ENCODE peak calls at places on chromosomes 3 and 15, in seven cellular contexts. One of them, this sample, is unnamed.

GRCh38 chr15:57566840-57567239 is 24.9 kb upstream of the MYZAP start:
- DNase-seq in IMR-90: no peak
- DNase-seq in neuronal stem cell: no peak
- DNase-seq in mesendoderm: no peak
- DNase-seq in H1: no peak
- DNase-seq in trophoblast cell: no peak
- DNase-seq in mesenchymal stem cell: no peak
- DNase-seq in this sample: no peak

GRCh38 chr3:106345353-106346027 is 476.7 kb upstream of the CBLB start:
- DNase-seq in IMR-90: peak
- DNase-seq in neuronal stem cell: no peak
- DNase-seq in mesendoderm: peak
- DNase-seq in H1: no peak
- DNase-seq in trophoblast cell: peak
- DNase-seq in mesenchymal stem cell: peak
- DNase-seq in this sample: no peak

GRCh38 chr15:71313806-71314205 is 198.5 kb downstream of the THSD4 start:
- DNase-seq in IMR-90: peak
- DNase-seq in neuronal stem cell: peak
- DNase-seq in mesendoderm: no peak
- DNase-seq in H1: no peak
- DNase-seq in trophoblast cell: no peak
- DNase-seq in mesenchymal stem cell: no peak
- DNase-seq in this sample: no peak

GRCh38 chr3:97942801-97943546 is 29.3 kb downstream of the RIOX2 start:
- DNase-seq in IMR-90: no peak
- DNase-seq in neuronal stem cell: no peak
- DNase-seq in mesendoderm: no peak
- DNase-seq in H1: no peak
- DNase-seq in trophoblast cell: no peak
- DNase-seq in mesenchymal stem cell: no peak
- DNase-seq in this sample: no peak

GRCh38 chr15:62740141-62741004 is 302.2 kb upstream of the TPM1 start:
- DNase-seq in IMR-90: peak
- DNase-seq in neuronal stem cell: no peak
- DNase-seq in mesendoderm: peak
- DNase-seq in H1: no peak
- DNase-seq in trophoblast cell: peak
- DNase-seq in mesenchymal stem cell: no peak
- DNase-seq in this sample: no peak

GRCh38 chr3:97479740-97480139 is 284.8 kb upstream of the ARL6 start:
- DNase-seq in IMR-90: no peak
- DNase-seq in neuronal stem cell: no peak
- DNase-seq in mesendoderm: no peak
- DNase-seq in H1: no peak
- DNase-seq in trophoblast cell: no peak
- DNase-seq in mesenchymal stem cell: no peak
- DNase-seq in this sample: no peak

GRCh38 chr3:89049119-89049518 is 58.3 kb upstream of the EPHA3 start:
- DNase-seq in IMR-90: peak
- DNase-seq in neuronal stem cell: no peak
- DNase-seq in mesendoderm: peak
- DNase-seq in H1: peak
- DNase-seq in trophoblast cell: no peak
- DNase-seq in mesenchymal stem cell: no peak
- DNase-seq in this sample: peak

GRCh38 chr3:45321607-45322391 is 66.6 kb upstream of the LARS2 start:
- DNase-seq in IMR-90: no peak
- DNase-seq in neuronal stem cell: no peak
- DNase-seq in mesendoderm: peak
- DNase-seq in H1: no peak
- DNase-seq in trophoblast cell: no peak
- DNase-seq in mesenchymal stem cell: no peak
- DNase-seq in this sample: no peak

GRCh38 chr15:33168444-33168843 is 26.1 kb downstream of the FMN1 start:
- DNase-seq in IMR-90: no peak
- DNase-seq in neuronal stem cell: no peak
- DNase-seq in mesendoderm: no peak
- DNase-seq in H1: no peak
- DNase-seq in trophoblast cell: no peak
- DNase-seq in mesenchymal stem cell: no peak
- DNase-seq in this sample: no peak

GRCh38 chr15:67144609-67145306 is 79.4 kb downstream of the SMAD3 start:
- DNase-seq in IMR-90: peak
- DNase-seq in neuronal stem cell: no peak
- DNase-seq in mesendoderm: peak
- DNase-seq in H1: no peak
- DNase-seq in trophoblast cell: peak
- DNase-seq in mesenchymal stem cell: peak
- DNase-seq in this sample: peak

GRCh38 chr15:25710184-25710583 is 152.9 kb downstream of the ATP10A start:
- DNase-seq in IMR-90: no peak
- DNase-seq in neuronal stem cell: peak
- DNase-seq in mesendoderm: peak
- DNase-seq in H1: peak
- DNase-seq in trophoblast cell: peak
- DNase-seq in mesenchymal stem cell: no peak
- DNase-seq in this sample: peak

GRCh38 chr3:139434764-139435291 is 41.5 kb downstream of the RBP2 start:
- DNase-seq in IMR-90: peak
- DNase-seq in neuronal stem cell: no peak
- DNase-seq in mesendoderm: peak
- DNase-seq in H1: no peak
- DNase-seq in trophoblast cell: peak
- DNase-seq in mesenchymal stem cell: peak
- DNase-seq in this sample: no peak

GRCh38 chr3:45640091-45640507 is 45.5 kb downstream of the LIMD1 start:
- DNase-seq in IMR-90: no peak
- DNase-seq in neuronal stem cell: no peak
- DNase-seq in mesendoderm: no peak
- DNase-seq in H1: no peak
- DNase-seq in trophoblast cell: no peak
- DNase-seq in mesenchymal stem cell: no peak
- DNase-seq in this sample: no peak

GRCh38 chr3:141625506-141625905 is 112.6 kb upstream of the RNF7 start:
- DNase-seq in IMR-90: peak
- DNase-seq in neuronal stem cell: no peak
- DNase-seq in mesendoderm: no peak
- DNase-seq in H1: no peak
- DNase-seq in trophoblast cell: no peak
- DNase-seq in mesenchymal stem cell: no peak
- DNase-seq in this sample: no peak

GRCh38 chr3:152245498-152246175 is 23.1 kb upstream of the MBNL1 start:
- DNase-seq in IMR-90: no peak
- DNase-seq in neuronal stem cell: no peak
- DNase-seq in mesendoderm: no peak
- DNase-seq in H1: no peak
- DNase-seq in trophoblast cell: no peak
- DNase-seq in mesenchymal stem cell: no peak
- DNase-seq in this sample: no peak

DNA sequence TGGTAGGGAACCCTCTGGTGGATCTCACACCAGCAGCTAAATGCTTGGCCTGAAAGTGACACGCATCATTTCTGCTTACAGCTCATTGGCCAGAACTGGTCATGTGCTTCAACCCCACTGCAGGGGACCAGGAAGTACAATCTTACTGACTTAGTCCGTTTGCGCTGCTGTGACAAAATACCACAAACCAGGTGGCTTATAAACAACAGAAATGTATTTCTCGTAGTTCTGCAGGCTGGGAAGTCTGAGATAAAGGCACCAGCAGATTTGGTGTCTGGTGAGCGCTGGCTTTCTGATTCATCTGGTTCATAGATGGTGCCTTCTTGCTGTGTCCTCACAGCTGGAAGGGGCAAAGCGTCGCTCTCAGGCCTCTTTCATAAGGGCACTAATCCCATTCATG is 77.4 kb upstream of the SELENOK start:
- DNase-seq in IMR-90: no peak
- DNase-seq in neuronal stem cell: no peak
- DNase-seq in mesendoderm: no peak
- DNase-seq in H1: no peak
- DNase-seq in trophoblast cell: peak
- DNase-seq in mesenchymal stem cell: no peak
- DNase-seq in this sample: no peak
- H3K23ac ChIP-seq in IMR-90: no peak
- H3K23ac ChIP-seq in neuronal stem cell: no peak
- H3K23ac ChIP-seq in mesendoderm: no peak
- H3K23ac ChIP-seq in H1: no peak
- H3K23ac ChIP-seq in trophoblast cell: no peak
- H3K23ac ChIP-seq in mesenchymal stem cell: no peak
- H3K23ac ChIP-seq in this sample: no peak

GRCh38 chr3:158200973-158201372 is 91.1 kb downstream of the RSRC1 start:
- DNase-seq in IMR-90: no peak
- DNase-seq in neuronal stem cell: no peak
- DNase-seq in mesendoderm: no peak
- DNase-seq in H1: no peak
- DNase-seq in trophoblast cell: no peak
- DNase-seq in mesenchymal stem cell: peak
- DNase-seq in this sample: no peak
- H3K23ac ChIP-seq in IMR-90: no peak
- H3K23ac ChIP-seq in neuronal stem cell: no peak
- H3K23ac ChIP-seq in mesendoderm: no peak
- H3K23ac ChIP-seq in H1: no peak
- H3K23ac ChIP-seq in trophoblast cell: no peak
- H3K23ac ChIP-seq in mesenchymal stem cell: no peak
- H3K23ac ChIP-seq in this sample: no peak

DNA sequence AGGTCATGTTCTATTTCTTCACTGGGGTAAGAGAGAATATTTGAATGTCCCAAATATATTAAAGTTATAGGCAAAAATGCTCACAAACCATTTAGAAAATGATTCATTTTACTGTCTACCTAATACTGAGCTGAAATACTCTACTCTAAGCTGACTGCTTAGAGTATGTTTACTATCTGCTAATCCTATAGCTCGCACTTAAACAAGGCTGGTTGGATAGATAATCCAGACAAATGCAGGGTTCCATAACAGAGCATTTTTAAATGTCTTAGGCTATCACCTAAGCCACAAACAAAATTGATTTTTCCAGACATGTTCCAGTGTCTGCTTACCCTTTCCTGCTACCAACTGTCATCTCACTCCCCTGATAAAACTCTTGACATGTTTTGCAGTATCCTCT is 1034.8 kb downstream of the FHIT start:
- DNase-seq in IMR-90: no peak
- DNase-seq in neuronal stem cell: no peak
- DNase-seq in mesendoderm: no peak
- DNase-seq in H1: no peak
- DNase-seq in trophoblast cell: no peak
- DNase-seq in mesenchymal stem cell: no peak
- DNase-seq in this sample: no peak
- H3K23ac ChIP-seq in IMR-90: no peak
- H3K23ac ChIP-seq in neuronal stem cell: no peak
- H3K23ac ChIP-seq in mesendoderm: no peak
- H3K23ac ChIP-seq in H1: no peak
- H3K23ac ChIP-seq in trophoblast cell: no peak
- H3K23ac ChIP-seq in mesenchymal stem cell: no peak
- H3K23ac ChIP-seq in this sample: no peak

GRCh38 chr15:40694706-40695468 is at the start of gene RAD51:
- DNase-seq in IMR-90: peak
- DNase-seq in neuronal stem cell: peak
- DNase-seq in mesendoderm: peak
- DNase-seq in H1: peak
- DNase-seq in trophoblast cell: peak
- DNase-seq in mesenchymal stem cell: peak
- DNase-seq in this sample: peak
- H3K23ac ChIP-seq in IMR-90: peak
- H3K23ac ChIP-seq in neuronal stem cell: peak
- H3K23ac ChIP-seq in mesendoderm: peak
- H3K23ac ChIP-seq in H1: no peak
- H3K23ac ChIP-seq in trophoblast cell: no peak
- H3K23ac ChIP-seq in mesenchymal stem cell: no peak
- H3K23ac ChIP-seq in this sample: no peak

GRCh38 chr3:161038725-161039124 is 66.4 kb downstream of the B3GALNT1 start:
- DNase-seq in IMR-90: no peak
- DNase-seq in neuronal stem cell: no peak
- DNase-seq in mesendoderm: no peak
- DNase-seq in H1: no peak
- DNase-seq in trophoblast cell: no peak
- DNase-seq in mesenchymal stem cell: peak
- DNase-seq in this sample: no peak

GRCh38 chr3:161042023-161042501 is 63.1 kb downstream of the B3GALNT1 start:
- DNase-seq in IMR-90: no peak
- DNase-seq in neuronal stem cell: no peak
- DNase-seq in mesendoderm: no peak
- DNase-seq in H1: no peak
- DNase-seq in trophoblast cell: no peak
- DNase-seq in mesenchymal stem cell: peak
- DNase-seq in this sample: no peak

DNA sequence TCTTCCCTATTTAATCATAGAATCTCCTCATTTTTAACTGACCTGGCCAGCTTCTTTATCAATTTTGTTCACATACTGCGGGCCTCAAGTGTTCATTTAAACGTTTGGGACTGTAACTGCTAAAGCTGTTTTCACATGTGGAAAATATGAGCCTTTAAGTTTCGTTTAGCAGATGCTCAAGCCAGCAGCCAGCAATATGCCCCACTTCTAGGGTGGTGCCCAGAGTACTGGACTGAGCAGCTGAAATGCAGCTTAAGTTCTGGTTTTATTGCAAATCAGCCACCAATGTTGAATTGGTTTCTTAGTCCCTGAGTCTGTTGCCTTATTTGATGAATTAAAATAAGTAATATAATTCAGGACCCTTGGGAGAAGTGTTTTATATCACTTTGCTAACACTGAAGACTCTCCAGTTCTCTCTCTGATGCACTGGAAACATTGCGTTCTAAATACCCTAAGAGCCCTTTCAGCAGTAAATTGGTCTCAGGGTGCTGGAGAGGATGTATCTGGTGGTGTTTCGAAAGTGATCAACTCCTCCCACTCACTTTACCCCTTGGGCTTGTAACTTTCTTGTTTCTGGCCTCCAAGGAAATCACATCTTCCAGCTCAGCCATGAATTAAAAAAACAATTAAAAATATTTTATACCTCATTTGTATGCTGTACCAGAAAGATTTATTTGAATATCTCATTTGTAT is 61.7 kb downstream of the B3GALNT1 start:
- DNase-seq in IMR-90: no peak
- DNase-seq in neuronal stem cell: no peak
- DNase-seq in mesendoderm: no peak
- DNase-seq in H1: no peak
- DNase-seq in trophoblast cell: no peak
- DNase-seq in mesenchymal stem cell: no peak
- DNase-seq in this sample: no peak
- H3K23ac ChIP-seq in IMR-90: no peak
- H3K23ac ChIP-seq in neuronal stem cell: no peak
- H3K23ac ChIP-seq in mesendoderm: no peak
- H3K23ac ChIP-seq in H1: no peak
- H3K23ac ChIP-seq in trophoblast cell: no peak
- H3K23ac ChIP-seq in mesenchymal stem cell: no peak
- H3K23ac ChIP-seq in this sample: no peak

GRCh38 chr3:145739926-145740325 is 421.1 kb downstream of the PLOD2 start:
- DNase-seq in IMR-90: peak
- DNase-seq in neuronal stem cell: no peak
- DNase-seq in mesendoderm: no peak
- DNase-seq in H1: no peak
- DNase-seq in trophoblast cell: no peak
- DNase-seq in mesenchymal stem cell: peak
- DNase-seq in this sample: no peak
- H3K23ac ChIP-seq in IMR-90: no peak
- H3K23ac ChIP-seq in neuronal stem cell: no peak
- H3K23ac ChIP-seq in mesendoderm: no peak
- H3K23ac ChIP-seq in H1: no peak
- H3K23ac ChIP-seq in trophoblast cell: no peak
- H3K23ac ChIP-seq in mesenchymal stem cell: no peak
- H3K23ac ChIP-seq in this sample: no peak

This sample was measured in H9.